ENCODE peak calls at places on chromosomes 1 and 21, in five cellular contexts. One of them, this sample, is unnamed. For H3K9me3, the result is how much of the 10 kb centered on the place peaks cover.

GRCh38 chr1:65178235-65178634 is 30.2 kb downstream of the AK4 start:
- DNase-seq in SK-N-SH: no peak
- DNase-seq in A549: no peak
- DNase-seq in tibial artery: no peak
- DNase-seq in stomach: no peak
- DNase-seq in this sample: no peak

GRCh38 chr1:23634840-23635642 is 56.6 kb upstream of the RPL11 start:
- DNase-seq in tibial artery: peak
- DNase-seq in A549: peak
- DNase-seq in SK-N-SH: peak
- DNase-seq in stomach: peak
- DNase-seq in this sample: peak

GRCh38 chr1:211738709-211739301 is 63.4 kb upstream of the NEK2 start:
- DNase-seq in stomach: no peak
- DNase-seq in A549: no peak
- DNase-seq in tibial artery: no peak
- DNase-seq in SK-N-SH: no peak
- DNase-seq in this sample: no peak

GRCh38 chr21:26185021-26185420 is 14.5 kb upstream of the APP start:
- DNase-seq in SK-N-SH: no peak
- DNase-seq in stomach: no peak
- DNase-seq in tibial artery: no peak
- DNase-seq in A549: no peak
- DNase-seq in this sample: no peak

GRCh38 chr1:16139473-16139962 is 16.4 kb downstream of the EPHA2 start:
- DNase-seq in A549: no peak
- DNase-seq in tibial artery: no peak
- DNase-seq in stomach: no peak
- DNase-seq in SK-N-SH: no peak
- DNase-seq in this sample: no peak

GRCh38 chr1:209802117-209802779 is 3.7 kb downstream of the IRF6 start:
- DNase-seq in SK-N-SH: peak
- DNase-seq in stomach: peak
- DNase-seq in A549: no peak
- DNase-seq in tibial artery: no peak
- DNase-seq in this sample: no peak

GRCh38 chr1:47515390-47515789 is 77.5 kb downstream of the FOXD2 start:
- DNase-seq in SK-N-SH: peak
- DNase-seq in stomach: no peak
- DNase-seq in tibial artery: no peak
- DNase-seq in A549: no peak
- DNase-seq in this sample: no peak

GRCh38 chr1:42128984-42129383 is 24.2 kb upstream of the GUCA2B start:
- DNase-seq in tibial artery: no peak
- DNase-seq in SK-N-SH: no peak
- DNase-seq in A549: no peak
- DNase-seq in stomach: no peak
- DNase-seq in this sample: no peak

GRCh38 chr1:2313651-2314296 is 77.6 kb downstream of the MORN1 start:
- DNase-seq in tibial artery: no peak
- DNase-seq in stomach: no peak
- DNase-seq in SK-N-SH: no peak
- DNase-seq in A549: no peak
- DNase-seq in this sample: no peak

GRCh38 chr1:61046434-61046833 is 35.9 kb upstream of the NFIA start:
- DNase-seq in A549: no peak
- DNase-seq in tibial artery: no peak
- DNase-seq in stomach: no peak
- DNase-seq in SK-N-SH: no peak
- DNase-seq in this sample: no peak

DNA sequence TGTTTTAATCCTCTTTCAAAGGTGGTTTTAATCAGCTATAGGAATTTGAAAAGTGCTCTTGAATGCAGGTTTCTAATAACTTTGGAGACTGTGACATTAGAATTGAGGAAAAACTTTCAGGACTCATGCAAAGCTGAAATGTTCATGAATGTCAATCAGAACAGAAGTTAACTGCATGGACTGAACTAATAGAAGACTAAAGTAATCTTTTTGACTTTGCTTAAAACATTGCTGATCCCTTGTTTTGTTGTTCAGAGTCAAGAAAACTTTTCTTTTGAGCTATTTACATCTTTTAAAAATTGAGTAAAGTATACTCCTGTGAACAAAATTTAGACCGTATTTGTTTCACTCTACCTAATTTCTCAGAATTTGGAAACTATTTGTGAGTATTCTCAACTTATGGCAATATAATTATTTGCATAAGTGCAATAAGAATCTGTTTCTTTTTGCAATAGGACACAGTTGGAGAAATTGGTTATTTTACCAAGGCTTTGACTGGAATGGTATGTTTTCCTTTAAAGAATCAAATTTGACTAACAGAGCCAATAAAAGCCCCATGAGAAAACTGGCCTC is 41.1 kb downstream of the INPP5B start:
- DNase-seq in stomach: no peak
- DNase-seq in SK-N-SH: no peak
- DNase-seq in A549: no peak
- DNase-seq in tibial artery: no peak
- DNase-seq in this sample: no peak
- H3K9me3 ChIP-seq in stomach: under half
- H3K9me3 ChIP-seq in SK-N-SH: under half
- H3K9me3 ChIP-seq in A549: under half
- H3K9me3 ChIP-seq in tibial artery: under half
- H3K9me3 ChIP-seq in this sample: under half

GRCh38 chr21:40795313-40795712 is 51.6 kb downstream of the DSCAM start:
- DNase-seq in SK-N-SH: no peak
- DNase-seq in stomach: no peak
- DNase-seq in tibial artery: no peak
- DNase-seq in A549: no peak
- DNase-seq in this sample: no peak

GRCh38 chr21:40797881-40798280 is 49.1 kb downstream of the DSCAM start:
- DNase-seq in tibial artery: no peak
- DNase-seq in stomach: no peak
- DNase-seq in A549: no peak
- DNase-seq in SK-N-SH: no peak
- DNase-seq in this sample: no peak

GRCh38 chr21:40788635-40789034 is 58.3 kb downstream of the DSCAM start:
- DNase-seq in SK-N-SH: no peak
- DNase-seq in stomach: no peak
- DNase-seq in tibial artery: no peak
- DNase-seq in A549: no peak
- DNase-seq in this sample: no peak

GRCh38 chr21:40793057-40793456 is 53.9 kb downstream of the DSCAM start:
- DNase-seq in tibial artery: no peak
- DNase-seq in SK-N-SH: no peak
- DNase-seq in stomach: no peak
- DNase-seq in A549: no peak
- DNase-seq in this sample: peak
- H3K9me3 ChIP-seq in tibial artery: under half
- H3K9me3 ChIP-seq in SK-N-SH: under half
- H3K9me3 ChIP-seq in stomach: under half
- H3K9me3 ChIP-seq in A549: under half
- H3K9me3 ChIP-seq in this sample: under half

GRCh38 chr1:4152266-4152665 is 252.2 kb upstream of the C1orf174 start:
- DNase-seq in tibial artery: no peak
- DNase-seq in SK-N-SH: no peak
- DNase-seq in stomach: no peak
- DNase-seq in A549: no peak
- DNase-seq in this sample: no peak
- H3K9me3 ChIP-seq in tibial artery: under half
- H3K9me3 ChIP-seq in SK-N-SH: under half
- H3K9me3 ChIP-seq in stomach: under half
- H3K9me3 ChIP-seq in A549: under half
- H3K9me3 ChIP-seq in this sample: under half

GRCh38 chr1:106222415-106222814 is 834.1 kb upstream of the PRMT6 start:
- DNase-seq in SK-N-SH: no peak
- DNase-seq in tibial artery: no peak
- DNase-seq in A549: no peak
- DNase-seq in stomach: no peak
- DNase-seq in this sample: no peak

GRCh38 chr1:106232128-106232527 is 824.3 kb upstream of the PRMT6 start:
- DNase-seq in A549: no peak
- DNase-seq in SK-N-SH: no peak
- DNase-seq in stomach: no peak
- DNase-seq in tibial artery: no peak
- DNase-seq in this sample: no peak

GRCh38 chr1:106224426-106224825 is 832.0 kb upstream of the PRMT6 start:
- DNase-seq in A549: no peak
- DNase-seq in SK-N-SH: no peak
- DNase-seq in stomach: no peak
- DNase-seq in tibial artery: no peak
- DNase-seq in this sample: no peak

GRCh38 chr1:106225406-106225805 is 831.1 kb upstream of the PRMT6 start:
- DNase-seq in SK-N-SH: no peak
- DNase-seq in A549: no peak
- DNase-seq in tibial artery: no peak
- DNase-seq in stomach: no peak
- DNase-seq in this sample: no peak

DNA sequence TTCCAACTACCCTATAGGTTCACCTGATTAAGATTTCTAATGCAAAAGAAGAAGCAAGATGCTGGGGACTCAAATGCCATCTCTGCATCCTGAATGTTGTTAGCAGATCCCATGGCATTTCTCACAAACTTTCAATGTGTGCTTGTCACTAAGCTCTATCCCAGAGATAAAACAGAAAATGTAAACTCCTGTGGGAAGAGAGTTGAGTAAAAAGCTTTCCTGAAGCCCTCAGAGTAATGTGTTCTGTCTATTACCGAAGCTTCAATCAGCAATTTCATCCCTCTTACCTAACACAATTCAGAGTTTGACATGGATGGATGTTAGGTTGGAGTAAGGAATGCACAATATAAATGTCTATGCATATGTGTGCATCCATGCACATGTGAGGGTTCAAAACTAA is 829.9 kb upstream of the PRMT6 start:
- DNase-seq in tibial artery: no peak
- DNase-seq in A549: no peak
- DNase-seq in stomach: no peak
- DNase-seq in SK-N-SH: no peak
- DNase-seq in this sample: no peak
- H3K9me3 ChIP-seq in tibial artery: under half
- H3K9me3 ChIP-seq in A549: under half
- H3K9me3 ChIP-seq in stomach: under half
- H3K9me3 ChIP-seq in SK-N-SH: under half
- H3K9me3 ChIP-seq in this sample: under half

This sample was measured in psoas muscle.